ENCODE peak calls at places on chromosomes 4 and X, in seven cellular contexts. J is HCT116, C is right atrium auricular region, E is BE2C, A is fibroblast of lung, S is H9, P is right lobe of liver. G is an unnamed sample.
A peak's percentile ranks its signal among the peaks of the same experiment; 100 is the strongest.

GRCh38 chrX:85685843-85686242 is 306.4 kb upstream of the POF1B start:
- DNase-seq in A (no peak), J (no peak), E (no peak), P (peak; percentile 16), C (no peak), S (no peak), G (no peak)

GRCh38 chr4:54439831-54440243 is 210.7 kb downstream of the PDGFRA start:
- DNase-seq in E (peak; percentile 22), P (no peak), A (peak; percentile 58), J (no peak), S (no peak), C (peak; percentile 68), G (no peak)

GRCh38 chr4:147782087-147782781 is 50.3 kb downstream of the ARHGAP10 start:
- DNase-seq in P (no peak), C (no peak), J (peak; percentile 22), E (no peak), S (no peak), A (peak; percentile 65), G (no peak)

GRCh38 chrX:2684256-2684655 is 6.8 kb upstream of the CD99 start:
- DNase-seq in E (no peak), C (no peak), J (no peak), P (no peak), S (no peak), A (no peak), G (no peak)

GRCh38 chr4:89347363-89347762 is 39.8 kb upstream of the GPRIN3 start:
- DNase-seq in C (no peak), S (no peak), J (no peak), A (no peak), P (no peak), E (no peak), G (no peak)

GRCh38 chrX:78619829-78620228 is 39.3 kb downstream of the RTL3 start:
- DNase-seq in A (peak; percentile 58), E (no peak), J (no peak), P (no peak), S (no peak), C (no peak), G (peak; percentile 60)

GRCh38 chr4:184416913-184417734 is 57.2 kb downstream of the IRF2 start:
- DNase-seq in J (no peak), C (no peak), P (no peak), E (no peak), A (no peak), S (no peak), G (no peak)

GRCh38 chrX:115952417-115953092 is 218.0 kb upstream of the AGTR2 start:
- DNase-seq in A (no peak), J (no peak), E (peak; percentile 59), P (no peak), S (peak; percentile 42), C (no peak), G (peak; percentile 53)

GRCh38 chr4:182871616-182872015 is 45.6 kb downstream of the DCTD start:
- DNase-seq in J (no peak), S (no peak), E (no peak), A (no peak), P (no peak), C (no peak), G (no peak)

GRCh38 chrX:65679071-65679540 is 11.7 kb downstream of the MSN start:
- DNase-seq in P (no peak), S (no peak), E (no peak), J (no peak), A (peak; percentile 81), C (no peak), G (no peak)

GRCh38 chrX:155997436-155997835 is at the start of gene IL9R:
- DNase-seq in S (no peak), E (no peak), P (no peak), C (no peak), J (no peak), A (no peak), G (no peak)

GRCh38 chr4:29075366-29075765 is 1644.8 kb upstream of the PCDH7 start:
- DNase-seq in E (no peak), P (no peak), C (no peak), A (no peak), J (no peak), S (no peak), G (no peak)

GRCh38 chr4:29079260-29079659 is 1640.9 kb upstream of the PCDH7 start:
- DNase-seq in S (no peak), P (no peak), C (no peak), A (no peak), J (no peak), E (no peak), G (no peak)

DNA sequence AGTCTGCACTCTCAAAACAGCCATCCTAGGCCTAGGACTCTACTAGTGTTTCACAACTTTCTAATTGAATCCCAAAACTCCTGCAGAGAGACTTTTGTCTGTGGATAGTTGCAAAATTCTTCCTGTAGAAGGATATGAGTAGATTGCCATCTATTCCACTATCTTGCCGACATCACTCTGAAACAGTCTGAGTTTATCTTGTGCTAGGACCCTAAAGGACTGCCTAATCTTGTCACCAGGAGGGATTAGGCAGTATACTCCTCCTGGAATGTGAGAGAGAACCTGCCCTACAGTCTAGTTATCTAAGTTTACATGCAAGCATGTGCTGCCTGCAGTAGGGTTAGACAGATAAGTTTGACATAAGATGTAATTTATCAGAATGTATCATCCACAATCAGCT is 1646.6 kb upstream of the PCDH7 start:
- DNase-seq in C (no peak), E (no peak), A (no peak), P (no peak), S (no peak), J (no peak), G (no peak)
- H3K9me3 ChIP-seq in C (no peaks in the 10 kb centered on the region), E (no peaks in the 10 kb centered on the region), A (no peaks in the 10 kb centered on the region), P (no peaks in the 10 kb centered on the region), S (no peaks in the 10 kb centered on the region), J (no peaks in the 10 kb centered on the region), G (peaks cover 9% of the 10 kb centered on the region)

GRCh38 chrX:11434607-11435006 is 141.4 kb downstream of the AMELX start:
- DNase-seq in A (no peak), P (no peak), J (no peak), E (no peak), C (no peak), S (no peak), G (no peak)

GRCh38 chrX:11437642-11438379 is 144.6 kb downstream of the AMELX start:
- DNase-seq in J (no peak), E (no peak), S (no peak), C (peak; percentile 76), A (peak; percentile 75), P (peak; percentile 60), G (peak; percentile 87)

GRCh38 chrX:11438767-11439166 is 145.6 kb downstream of the AMELX start:
- DNase-seq in P (no peak), E (no peak), A (peak; percentile 37), C (no peak), J (no peak), S (no peak), G (no peak)

GRCh38 chrX:11438380-11438723 is 145.1 kb downstream of the AMELX start:
- DNase-seq in S (no peak), A (no peak), C (no peak), P (no peak), J (no peak), E (no peak), G (no peak)

DNA sequence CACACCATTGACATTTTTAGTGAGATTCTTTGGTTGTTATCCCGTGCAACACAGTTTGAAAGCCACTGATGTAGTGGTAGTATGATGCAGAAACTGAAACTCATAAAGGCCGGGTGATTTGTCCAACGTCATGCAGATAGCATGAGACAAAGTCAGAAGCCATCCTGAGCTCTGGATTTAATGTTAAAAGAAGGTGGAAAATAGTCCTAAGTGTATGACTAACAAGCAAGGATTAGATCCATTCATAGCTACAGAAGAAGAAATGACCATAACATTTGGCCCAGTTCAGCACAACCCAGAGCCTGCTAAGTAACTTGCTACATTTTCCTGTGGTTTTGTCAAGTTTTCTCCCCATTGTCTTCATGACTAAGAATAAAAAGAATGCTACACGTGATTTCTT is 142.4 kb downstream of the AMELX start:
- DNase-seq in S (no peak), P (no peak), A (peak; percentile 93), C (no peak), E (no peak), J (no peak), G (no peak)
- H3K27me3 ChIP-seq in S (no peaks in the 10 kb centered on the region), P (no peaks in the 10 kb centered on the region), A (no peaks in the 10 kb centered on the region), C (no peaks in the 10 kb centered on the region), E (no peaks in the 10 kb centered on the region), J (peaks cover 3% of the 10 kb centered on the region), G (no peaks in the 10 kb centered on the region)

DNA sequence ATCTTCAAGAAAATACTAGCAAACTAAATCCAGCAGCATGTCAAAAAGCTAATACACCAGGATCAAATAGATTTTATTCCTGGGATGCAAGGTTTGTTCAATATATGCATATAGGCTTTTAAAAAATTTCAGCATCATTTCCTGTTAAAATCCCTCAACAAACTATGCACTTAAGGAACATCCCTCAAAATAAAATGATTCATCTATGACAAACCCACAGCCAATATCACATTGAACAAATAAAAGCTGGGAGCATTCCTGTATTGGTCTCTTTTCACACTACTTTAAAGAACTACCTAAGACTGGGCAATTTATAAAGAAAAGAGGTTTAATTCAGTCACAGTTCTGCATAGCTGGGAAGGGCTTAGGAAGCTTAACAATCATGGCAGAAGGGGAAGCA is 726.7 kb downstream of the GRXCR1 start:
- DNase-seq in E (no peak), P (no peak), J (no peak), S (no peak), A (no peak), C (no peak), G (no peak)
- H3K9me3 ChIP-seq in E (no peaks in the 10 kb centered on the region), P (no peaks in the 10 kb centered on the region), J (peaks cover 17% of the 10 kb centered on the region), S (no peaks in the 10 kb centered on the region), A (no peaks in the 10 kb centered on the region), C (no peaks in the 10 kb centered on the region), G (no peaks in the 10 kb centered on the region)

DNA sequence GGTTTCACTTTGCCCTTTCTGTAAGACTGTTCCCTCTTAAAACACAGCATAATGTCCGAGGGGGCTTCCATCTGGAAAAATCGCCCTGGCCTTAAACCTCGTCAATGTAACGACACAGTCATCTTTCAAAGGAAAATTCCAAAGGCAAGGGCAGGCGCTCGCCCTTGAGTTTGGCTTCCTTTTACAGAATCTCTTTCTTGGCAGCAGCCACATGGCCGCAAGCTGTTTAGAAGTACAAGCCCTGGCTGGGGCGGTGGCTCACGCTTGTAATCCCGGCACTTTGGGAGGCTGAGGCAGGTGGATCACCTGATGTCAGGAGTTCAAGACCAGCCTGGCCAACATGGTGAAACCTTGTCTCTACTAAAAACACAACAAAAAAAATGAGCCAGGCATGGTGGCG is 27.1 kb upstream of the GRPEL1 start:
- DNase-seq in C (no peak), J (no peak), A (no peak), S (no peak), E (no peak), P (no peak), G (no peak)
- H3K27me3 ChIP-seq in C (no peaks in the 10 kb centered on the region), J (peaks cover 7% of the 10 kb centered on the region), A (no peaks in the 10 kb centered on the region), S (peaks cover 11% of the 10 kb centered on the region), E (no peaks in the 10 kb centered on the region), P (no peaks in the 10 kb centered on the region), G (no peaks in the 10 kb centered on the region)

GRCh38 chr4:38298868-38299713 is 338.9 kb downstream of the PTTG2 start:
- DNase-seq in C (no peak), E (no peak), A (no peak), J (no peak), P (no peak), S (no peak), G (no peak)
- H3K9me3 ChIP-seq in C (peaks cover 4% of the 10 kb centered on the region), E (no peaks in the 10 kb centered on the region), A (no peaks in the 10 kb centered on the region), J (peaks cover 6% of the 10 kb centered on the region), P (no peaks in the 10 kb centered on the region), S (no peaks in the 10 kb centered on the region), G (peaks cover 5% of the 10 kb centered on the region)

GRCh38 chr4:34271479-34272355 is 1972.6 kb downstream of the ARAP2 start:
- DNase-seq in A (no peak), J (no peak), P (no peak), S (no peak), C (no peak), E (no peak), G (no peak)
- H3K27me3 ChIP-seq in A (no peaks in the 10 kb centered on the region), J (no peaks in the 10 kb centered on the region), P (no peaks in the 10 kb centered on the region), S (no peaks in the 10 kb centered on the region), C (no peaks in the 10 kb centered on the region), E (no peaks in the 10 kb centered on the region), G (no peaks in the 10 kb centered on the region)

GRCh38 chrX:19655032-19655431 is 139.7 kb upstream of the MAP3K15 start:
- DNase-seq in E (no peak), P (no peak), S (no peak), A (no peak), C (no peak), J (no peak), G (no peak)
- H3K9me3 ChIP-seq in E (no peaks in the 10 kb centered on the region), P (no peaks in the 10 kb centered on the region), S (peaks cover 41% of the 10 kb centered on the region), A (no peaks in the 10 kb centered on the region), C (no peaks in the 10 kb centered on the region), J (no peaks in the 10 kb centered on the region), G (no peaks in the 10 kb centered on the region)

G was measured in aorta.